ENCODE peak calls at places on chromosomes 13 and 19, in ten cellular contexts. One of them, this sample, is unnamed.

GRCh38 chr19:30222993-30223865 is 149.0 kb upstream of the ZNF536 start:
- DNase-seq in MCF 10A: no peak
- DNase-seq in dorsolateral prefrontal cortex: no peak
- DNase-seq in GM13977: peak
- DNase-seq in lower lobe of right lung: no peak
- DNase-seq in OCI-LY7: no peak
- DNase-seq in LNCaP clone FGC: no peak
- DNase-seq in CD8-positive, alpha-beta T cell: no peak
- DNase-seq in endothelial cell: peak
- DNase-seq in A549: no peak
- DNase-seq in this sample: no peak

GRCh38 chr19:48368942-48369341 is 4.8 kb downstream of the SYNGR4 start:
- DNase-seq in MCF 10A: no peak
- DNase-seq in dorsolateral prefrontal cortex: no peak
- DNase-seq in GM13977: no peak
- DNase-seq in lower lobe of right lung: no peak
- DNase-seq in OCI-LY7: no peak
- DNase-seq in LNCaP clone FGC: no peak
- DNase-seq in CD8-positive, alpha-beta T cell: no peak
- DNase-seq in endothelial cell: no peak
- DNase-seq in A549: no peak
- DNase-seq in this sample: no peak

GRCh38 chr13:111853766-111854165 is 213.2 kb upstream of the SOX1 start:
- DNase-seq in MCF 10A: no peak
- DNase-seq in dorsolateral prefrontal cortex: no peak
- DNase-seq in GM13977: no peak
- DNase-seq in lower lobe of right lung: no peak
- DNase-seq in OCI-LY7: no peak
- DNase-seq in LNCaP clone FGC: no peak
- DNase-seq in CD8-positive, alpha-beta T cell: no peak
- DNase-seq in endothelial cell: no peak
- DNase-seq in A549: no peak
- DNase-seq in this sample: no peak

GRCh38 chr13:109412232-109412935 is 374.0 kb downstream of the IRS2 start:
- DNase-seq in MCF 10A: no peak
- DNase-seq in dorsolateral prefrontal cortex: peak
- DNase-seq in GM13977: no peak
- DNase-seq in lower lobe of right lung: peak
- DNase-seq in OCI-LY7: no peak
- DNase-seq in LNCaP clone FGC: peak
- DNase-seq in CD8-positive, alpha-beta T cell: no peak
- DNase-seq in endothelial cell: peak
- DNase-seq in A549: peak
- DNase-seq in this sample: no peak

GRCh38 chr19:9878511-9879196 is 43.5 kb downstream of the PIN1 start:
- DNase-seq in MCF 10A: no peak
- DNase-seq in dorsolateral prefrontal cortex: no peak
- DNase-seq in GM13977: no peak
- DNase-seq in lower lobe of right lung: no peak
- DNase-seq in OCI-LY7: no peak
- DNase-seq in LNCaP clone FGC: no peak
- DNase-seq in CD8-positive, alpha-beta T cell: no peak
- DNase-seq in endothelial cell: no peak
- DNase-seq in A549: no peak
- DNase-seq in this sample: no peak

GRCh38 chr13:93843082-93843481 is 616.5 kb downstream of the GPC6 start:
- DNase-seq in MCF 10A: peak
- DNase-seq in dorsolateral prefrontal cortex: no peak
- DNase-seq in GM13977: no peak
- DNase-seq in lower lobe of right lung: no peak
- DNase-seq in OCI-LY7: no peak
- DNase-seq in LNCaP clone FGC: no peak
- DNase-seq in CD8-positive, alpha-beta T cell: no peak
- DNase-seq in endothelial cell: no peak
- DNase-seq in A549: no peak
- DNase-seq in this sample: no peak

GRCh38 chr13:78604782-78605611 is 1.6 kb upstream of the POU4F1 start:
- DNase-seq in MCF 10A: no peak
- DNase-seq in dorsolateral prefrontal cortex: no peak
- DNase-seq in GM13977: no peak
- DNase-seq in lower lobe of right lung: no peak
- DNase-seq in OCI-LY7: peak
- DNase-seq in LNCaP clone FGC: no peak
- DNase-seq in CD8-positive, alpha-beta T cell: no peak
- DNase-seq in endothelial cell: no peak
- DNase-seq in A549: peak
- DNase-seq in this sample: no peak

GRCh38 chr13:64540468-64540867 is 2689.7 kb downstream of the PCDH9 start:
- DNase-seq in MCF 10A: no peak
- DNase-seq in dorsolateral prefrontal cortex: no peak
- DNase-seq in GM13977: no peak
- DNase-seq in lower lobe of right lung: no peak
- DNase-seq in OCI-LY7: no peak
- DNase-seq in LNCaP clone FGC: no peak
- DNase-seq in CD8-positive, alpha-beta T cell: no peak
- DNase-seq in endothelial cell: no peak
- DNase-seq in A549: peak
- DNase-seq in this sample: no peak

GRCh38 chr13:30033681-30034447 is 183.4 kb upstream of the UBL3 start:
- DNase-seq in MCF 10A: peak
- DNase-seq in dorsolateral prefrontal cortex: no peak
- DNase-seq in GM13977: no peak
- DNase-seq in lower lobe of right lung: no peak
- DNase-seq in OCI-LY7: no peak
- DNase-seq in LNCaP clone FGC: no peak
- DNase-seq in CD8-positive, alpha-beta T cell: no peak
- DNase-seq in endothelial cell: no peak
- DNase-seq in A549: peak
- DNase-seq in this sample: no peak

GRCh38 chr13:112943309-112944125 is 25.5 kb upstream of the MCF2L start:
- DNase-seq in MCF 10A: no peak
- DNase-seq in dorsolateral prefrontal cortex: no peak
- DNase-seq in GM13977: peak
- DNase-seq in lower lobe of right lung: peak
- DNase-seq in OCI-LY7: no peak
- DNase-seq in LNCaP clone FGC: no peak
- DNase-seq in CD8-positive, alpha-beta T cell: no peak
- DNase-seq in endothelial cell: peak
- DNase-seq in A549: peak
- DNase-seq in this sample: no peak

GRCh38 chr19:11239377-11240000 is at the start of gene ANGPTL8:
- DNase-seq in MCF 10A: no peak
- DNase-seq in dorsolateral prefrontal cortex: no peak
- DNase-seq in GM13977: no peak
- DNase-seq in lower lobe of right lung: no peak
- DNase-seq in OCI-LY7: no peak
- DNase-seq in LNCaP clone FGC: no peak
- DNase-seq in CD8-positive, alpha-beta T cell: no peak
- DNase-seq in endothelial cell: no peak
- DNase-seq in A549: no peak
- DNase-seq in this sample: no peak

GRCh38 chr13:111165189-111165588 is 50.1 kb downstream of the ARHGEF7 start:
- DNase-seq in MCF 10A: no peak
- DNase-seq in dorsolateral prefrontal cortex: no peak
- DNase-seq in GM13977: no peak
- DNase-seq in lower lobe of right lung: no peak
- DNase-seq in OCI-LY7: no peak
- DNase-seq in LNCaP clone FGC: no peak
- DNase-seq in CD8-positive, alpha-beta T cell: no peak
- DNase-seq in endothelial cell: no peak
- DNase-seq in A549: no peak
- DNase-seq in this sample: no peak

GRCh38 chr19:38132781-38133180 is 91.2 kb downstream of the DPF1 start:
- DNase-seq in MCF 10A: no peak
- DNase-seq in dorsolateral prefrontal cortex: no peak
- DNase-seq in GM13977: no peak
- DNase-seq in lower lobe of right lung: no peak
- DNase-seq in OCI-LY7: no peak
- DNase-seq in LNCaP clone FGC: no peak
- DNase-seq in CD8-positive, alpha-beta T cell: no peak
- DNase-seq in endothelial cell: no peak
- DNase-seq in A549: no peak
- DNase-seq in this sample: no peak

GRCh38 chr19:52188822-52189744 is 769 bp upstream of the PPP2R1A start:
- DNase-seq in MCF 10A: no peak
- DNase-seq in dorsolateral prefrontal cortex: no peak
- DNase-seq in GM13977: no peak
- DNase-seq in lower lobe of right lung: peak
- DNase-seq in OCI-LY7: no peak
- DNase-seq in LNCaP clone FGC: no peak
- DNase-seq in CD8-positive, alpha-beta T cell: no peak
- DNase-seq in endothelial cell: peak
- DNase-seq in A549: peak
- DNase-seq in this sample: peak

GRCh38 chr19:17871878-17872250 is at the start of gene SLC5A5:
- DNase-seq in MCF 10A: no peak
- DNase-seq in dorsolateral prefrontal cortex: no peak
- DNase-seq in GM13977: no peak
- DNase-seq in lower lobe of right lung: no peak
- DNase-seq in OCI-LY7: no peak
- DNase-seq in LNCaP clone FGC: no peak
- DNase-seq in CD8-positive, alpha-beta T cell: no peak
- DNase-seq in endothelial cell: no peak
- DNase-seq in A549: no peak
- DNase-seq in this sample: no peak

GRCh38 chr19:48990400-48990799 is 2.7 kb downstream of the GYS1 start:
- DNase-seq in MCF 10A: no peak
- DNase-seq in dorsolateral prefrontal cortex: no peak
- DNase-seq in GM13977: no peak
- DNase-seq in lower lobe of right lung: no peak
- DNase-seq in OCI-LY7: no peak
- DNase-seq in LNCaP clone FGC: no peak
- DNase-seq in CD8-positive, alpha-beta T cell: no peak
- DNase-seq in endothelial cell: no peak
- DNase-seq in A549: no peak
- DNase-seq in this sample: no peak

GRCh38 chr19:3826163-3826562 is 40.0 kb upstream of the MATK start:
- DNase-seq in MCF 10A: no peak
- DNase-seq in dorsolateral prefrontal cortex: no peak
- DNase-seq in GM13977: no peak
- DNase-seq in lower lobe of right lung: no peak
- DNase-seq in OCI-LY7: no peak
- DNase-seq in LNCaP clone FGC: no peak
- DNase-seq in CD8-positive, alpha-beta T cell: no peak
- DNase-seq in endothelial cell: no peak
- DNase-seq in A549: no peak
- DNase-seq in this sample: no peak

DNA sequence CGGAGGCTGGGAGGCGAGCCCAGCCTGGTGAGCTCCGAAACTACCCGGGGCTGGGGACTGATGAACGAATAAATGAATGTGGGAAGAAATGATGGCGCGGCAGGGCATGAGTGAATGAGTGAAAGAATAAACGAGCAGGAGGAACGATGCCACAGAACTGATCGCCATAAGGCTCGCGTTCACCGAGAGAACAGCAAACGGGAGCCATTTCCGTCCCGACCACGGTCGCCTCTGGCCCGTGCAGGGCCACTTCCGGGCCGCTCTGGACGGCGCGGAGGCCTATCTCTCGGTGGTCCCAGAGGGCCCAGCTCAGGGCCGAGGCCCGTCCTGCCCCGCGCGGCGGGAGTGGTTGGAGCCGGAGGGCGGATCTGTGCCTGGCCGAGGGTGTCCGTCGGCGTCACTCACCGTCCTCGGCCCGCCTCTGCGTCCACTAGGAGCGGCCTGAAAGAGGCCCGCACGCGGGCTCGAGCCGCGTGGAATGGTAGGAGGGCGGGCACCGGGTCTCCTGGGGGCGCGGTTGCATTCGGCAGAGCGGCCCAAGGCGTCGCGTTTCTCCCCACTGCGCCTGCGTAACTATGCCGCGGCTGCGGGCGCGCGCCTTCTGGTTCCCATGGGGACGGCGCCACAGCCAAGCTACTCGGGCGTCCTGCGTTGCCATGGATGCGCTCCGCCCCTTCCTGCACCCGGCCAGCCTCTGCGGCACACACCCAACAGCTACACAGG is at the start of gene ZNF497:
- DNase-seq in MCF 10A: peak
- DNase-seq in dorsolateral prefrontal cortex: peak
- DNase-seq in GM13977: peak
- DNase-seq in lower lobe of right lung: peak
- DNase-seq in OCI-LY7: peak
- DNase-seq in LNCaP clone FGC: peak
- DNase-seq in CD8-positive, alpha-beta T cell: peak
- DNase-seq in endothelial cell: peak
- DNase-seq in A549: peak
- DNase-seq in this sample: peak
- TF ChIP-seq CTCF in MCF 10A: no peak
- TF ChIP-seq CTCF in dorsolateral prefrontal cortex: peak
- TF ChIP-seq CTCF in GM13977: no peak
- TF ChIP-seq CTCF in lower lobe of right lung: peak
- TF ChIP-seq CTCF in OCI-LY7: no peak
- TF ChIP-seq CTCF in LNCaP clone FGC: no peak
- TF ChIP-seq CTCF in CD8-positive, alpha-beta T cell: no peak
- TF ChIP-seq CTCF in endothelial cell: no peak
- TF ChIP-seq CTCF in A549: no peak
- TF ChIP-seq CTCF in this sample: peak

GRCh38 chr13:106499113-106499512 is 36.3 kb downstream of the EFNB2 start:
- DNase-seq in MCF 10A: no peak
- DNase-seq in dorsolateral prefrontal cortex: no peak
- DNase-seq in GM13977: no peak
- DNase-seq in lower lobe of right lung: no peak
- DNase-seq in OCI-LY7: no peak
- DNase-seq in LNCaP clone FGC: no peak
- DNase-seq in CD8-positive, alpha-beta T cell: no peak
- DNase-seq in endothelial cell: no peak
- DNase-seq in A549: no peak
- DNase-seq in this sample: no peak
- TF ChIP-seq CTCF in MCF 10A: no peak
- TF ChIP-seq CTCF in dorsolateral prefrontal cortex: no peak
- TF ChIP-seq CTCF in GM13977: no peak
- TF ChIP-seq CTCF in lower lobe of right lung: no peak
- TF ChIP-seq CTCF in OCI-LY7: no peak
- TF ChIP-seq CTCF in LNCaP clone FGC: no peak
- TF ChIP-seq CTCF in CD8-positive, alpha-beta T cell: no peak
- TF ChIP-seq CTCF in endothelial cell: no peak
- TF ChIP-seq CTCF in A549: no peak
- TF ChIP-seq CTCF in this sample: no peak

GRCh38 chr13:68261105-68261504 is 1031.0 kb upstream of the PCDH9 start:
- DNase-seq in MCF 10A: no peak
- DNase-seq in dorsolateral prefrontal cortex: no peak
- DNase-seq in GM13977: no peak
- DNase-seq in lower lobe of right lung: no peak
- DNase-seq in OCI-LY7: no peak
- DNase-seq in LNCaP clone FGC: no peak
- DNase-seq in CD8-positive, alpha-beta T cell: no peak
- DNase-seq in endothelial cell: no peak
- DNase-seq in A549: peak
- DNase-seq in this sample: no peak
- TF ChIP-seq CTCF in MCF 10A: no peak
- TF ChIP-seq CTCF in dorsolateral prefrontal cortex: no peak
- TF ChIP-seq CTCF in GM13977: peak
- TF ChIP-seq CTCF in lower lobe of right lung: no peak
- TF ChIP-seq CTCF in OCI-LY7: peak
- TF ChIP-seq CTCF in LNCaP clone FGC: no peak
- TF ChIP-seq CTCF in CD8-positive, alpha-beta T cell: no peak
- TF ChIP-seq CTCF in endothelial cell: no peak
- TF ChIP-seq CTCF in A549: no peak
- TF ChIP-seq CTCF in this sample: no peak

DNA sequence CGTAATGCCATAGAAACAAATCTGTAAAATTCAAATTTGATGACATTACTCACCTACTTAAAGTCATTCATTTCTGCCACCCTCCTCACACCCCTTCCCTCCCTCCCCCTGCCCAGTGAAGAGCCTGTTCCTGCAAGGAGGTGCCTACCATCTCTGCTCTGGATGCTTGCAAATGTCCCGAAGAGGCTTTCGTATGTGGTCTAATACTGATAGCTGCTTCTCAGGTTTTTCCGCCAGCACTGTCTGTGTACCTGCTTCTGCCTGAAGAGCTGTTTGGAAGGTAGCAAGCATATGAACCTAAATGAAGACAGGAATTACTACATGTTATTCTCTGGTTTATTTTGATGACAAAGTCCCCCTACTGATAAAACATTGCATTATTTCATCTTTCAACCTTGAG is 57.1 kb downstream of the GPALPP1 start:
- DNase-seq in MCF 10A: no peak
- DNase-seq in dorsolateral prefrontal cortex: no peak
- DNase-seq in GM13977: no peak
- DNase-seq in lower lobe of right lung: no peak
- DNase-seq in OCI-LY7: no peak
- DNase-seq in LNCaP clone FGC: no peak
- DNase-seq in CD8-positive, alpha-beta T cell: no peak
- DNase-seq in endothelial cell: no peak
- DNase-seq in A549: no peak
- DNase-seq in this sample: no peak
- TF ChIP-seq CTCF in MCF 10A: no peak
- TF ChIP-seq CTCF in dorsolateral prefrontal cortex: no peak
- TF ChIP-seq CTCF in GM13977: no peak
- TF ChIP-seq CTCF in lower lobe of right lung: no peak
- TF ChIP-seq CTCF in OCI-LY7: no peak
- TF ChIP-seq CTCF in LNCaP clone FGC: no peak
- TF ChIP-seq CTCF in CD8-positive, alpha-beta T cell: no peak
- TF ChIP-seq CTCF in endothelial cell: no peak
- TF ChIP-seq CTCF in A549: no peak
- TF ChIP-seq CTCF in this sample: no peak

This sample was measured in osteocyte.